ENCODE peak calls at places on chromosomes 6 and 20, in seven cellular contexts. K is mucosa of gallbladder; T is ELF-1; Z is epithelial cell of prostate; R is nucleus accumbens; D is stimulated activated CD8-positive, alpha-beta memory T cell treated with anti-CD3 and anti-CD28 coated beads, Interleukin-7, amount 100 ng/mL, for 1 hour; X is NCI-H2171 treated with DMSO at 0.1 percent for 48 hours. N is an unnamed sample.

GRCh38 chr20:36017034-36017951 is 48.9 kb downstream of the CNBD2 start:
- DNase-seq in X (no peak), K (peak), T (no peak), R (no peak), D (no peak), Z (no peak), N (peak)

GRCh38 chr6:167401525-167402194 is 76.8 kb downstream of the TTLL2 start:
- DNase-seq in R (no peak), X (no peak), Z (no peak), T (peak), D (no peak), K (no peak), N (no peak)

GRCh38 chr20:24109008-24109407 is 120.4 kb upstream of the GGTLC1 start:
- DNase-seq in R (no peak), K (no peak), Z (no peak), D (no peak), T (no peak), X (no peak), N (no peak)

GRCh38 chr6:151475653-151476523 is 17.9 kb upstream of the CCDC170 start:
- DNase-seq in R (no peak), K (peak), Z (no peak), T (peak), X (peak), D (peak), N (no peak)

GRCh38 chr6:51959744-51960383 is 127.5 kb downstream of the PKHD1 start:
- DNase-seq in D (no peak), Z (peak), T (peak), X (peak), K (peak), R (no peak), N (peak)

GRCh38 chr6:72761767-72762166 is 139.9 kb downstream of the KCNQ5 start:
- DNase-seq in T (peak), R (no peak), Z (no peak), D (no peak), K (no peak), X (no peak), N (no peak)

GRCh38 chr20:4082406-4083102 is 67.2 kb upstream of the RNF24 start:
- DNase-seq in Z (no peak), R (no peak), K (peak), X (no peak), D (peak), T (peak), N (no peak)

GRCh38 chr6:109381747-109382575 is at the start of gene CD164:
- DNase-seq in Z (no peak), T (peak), X (peak), D (peak), K (peak), R (peak), N (peak)

GRCh38 chr6:63731946-63732735 is 96.5 kb downstream of the PHF3 start:
- DNase-seq in Z (no peak), D (no peak), R (no peak), X (no peak), K (no peak), T (no peak), N (no peak)